ENCODE peak calls at places on chromosomes 13 and 19, in six cellular contexts. One of them, this sample, is unnamed.

GRCh38 chr13:50645092-50645491 is 198.4 kb downstream of the DLEU7 start:
- DNase-seq in fibroblast of the aortic adventitia: no peak
- DNase-seq in COLO829: no peak
- DNase-seq in T-helper 22 cell: no peak
- DNase-seq in tibial nerve: no peak
- DNase-seq in T-cell: no peak
- DNase-seq in this sample: no peak

GRCh38 chr13:95734124-95734523 is 57.2 kb downstream of the DNAJC3 start:
- DNase-seq in tibial nerve: no peak
- DNase-seq in T-helper 22 cell: no peak
- DNase-seq in COLO829: no peak
- DNase-seq in T-cell: no peak
- DNase-seq in fibroblast of the aortic adventitia: no peak
- DNase-seq in this sample: no peak

GRCh38 chr19:15191982-15192381 is 8.8 kb downstream of the NOTCH3 start:
- DNase-seq in T-helper 22 cell: no peak
- DNase-seq in COLO829: no peak
- DNase-seq in T-cell: no peak
- DNase-seq in tibial nerve: no peak
- DNase-seq in fibroblast of the aortic adventitia: no peak
- DNase-seq in this sample: no peak

GRCh38 chr13:83221813-83222241 is 660.4 kb downstream of the SLITRK1 start:
- DNase-seq in tibial nerve: no peak
- DNase-seq in T-cell: no peak
- DNase-seq in fibroblast of the aortic adventitia: peak; percentile 94
- DNase-seq in T-helper 22 cell: no peak
- DNase-seq in COLO829: peak; percentile 2
- DNase-seq in this sample: no peak

GRCh38 chr13:60696602-60697001 is 299.6 kb downstream of the TDRD3 start:
- DNase-seq in COLO829: peak; percentile 59
- DNase-seq in fibroblast of the aortic adventitia: no peak
- DNase-seq in T-cell: no peak
- DNase-seq in tibial nerve: no peak
- DNase-seq in T-helper 22 cell: no peak
- DNase-seq in this sample: peak; percentile 94

GRCh38 chr13:57557979-57558529 is 73.5 kb upstream of the PCDH17 start:
- DNase-seq in tibial nerve: no peak
- DNase-seq in T-helper 22 cell: no peak
- DNase-seq in COLO829: peak; percentile 19
- DNase-seq in fibroblast of the aortic adventitia: no peak
- DNase-seq in T-cell: no peak
- DNase-seq in this sample: peak; percentile 15

GRCh38 chr13:24288870-24289269 is 20.5 kb upstream of the C1QTNF9 start:
- DNase-seq in fibroblast of the aortic adventitia: no peak
- DNase-seq in COLO829: no peak
- DNase-seq in T-cell: no peak
- DNase-seq in T-helper 22 cell: no peak
- DNase-seq in tibial nerve: no peak
- DNase-seq in this sample: no peak

GRCh38 chr19:18475762-18476331 is 37.9 kb upstream of the ISYNA1 start:
- DNase-seq in T-cell: no peak
- DNase-seq in T-helper 22 cell: no peak
- DNase-seq in fibroblast of the aortic adventitia: no peak
- DNase-seq in tibial nerve: no peak
- DNase-seq in COLO829: no peak
- DNase-seq in this sample: no peak

GRCh38 chr19:32196690-32197420 is 148.6 kb upstream of the ZNF507 start:
- DNase-seq in tibial nerve: no peak
- DNase-seq in T-cell: no peak
- DNase-seq in T-helper 22 cell: no peak
- DNase-seq in COLO829: no peak
- DNase-seq in fibroblast of the aortic adventitia: no peak
- DNase-seq in this sample: no peak

GRCh38 chr13:51902776-51903175 is 41.0 kb downstream of the CCDC70 start:
- DNase-seq in T-helper 22 cell: no peak
- DNase-seq in COLO829: no peak
- DNase-seq in tibial nerve: no peak
- DNase-seq in fibroblast of the aortic adventitia: no peak
- DNase-seq in T-cell: no peak
- DNase-seq in this sample: no peak

GRCh38 chr19:37197768-37198167 is 12.6 kb downstream of the ZNF585B start:
- DNase-seq in T-helper 22 cell: no peak
- DNase-seq in T-cell: no peak
- DNase-seq in fibroblast of the aortic adventitia: no peak
- DNase-seq in COLO829: no peak
- DNase-seq in tibial nerve: no peak
- DNase-seq in this sample: no peak

GRCh38 chr13:51524846-51525566 is 59.3 kb upstream of the WDFY2 start:
- DNase-seq in COLO829: no peak
- DNase-seq in T-helper 22 cell: no peak
- DNase-seq in tibial nerve: no peak
- DNase-seq in fibroblast of the aortic adventitia: peak; percentile 78
- DNase-seq in T-cell: no peak
- DNase-seq in this sample: no peak

GRCh38 chr13:113862766-113863510 is 938 bp downstream of the GAS6 start:
- DNase-seq in tibial nerve: no peak
- DNase-seq in T-cell: no peak
- DNase-seq in T-helper 22 cell: no peak
- DNase-seq in fibroblast of the aortic adventitia: peak; percentile 41
- DNase-seq in COLO829: no peak
- DNase-seq in this sample: no peak

GRCh38 chr13:98507060-98507797 is 69.7 kb downstream of the STK24 start:
- DNase-seq in T-helper 22 cell: no peak
- DNase-seq in COLO829: no peak
- DNase-seq in fibroblast of the aortic adventitia: peak; percentile 87
- DNase-seq in tibial nerve: no peak
- DNase-seq in T-cell: no peak
- DNase-seq in this sample: peak; percentile 74

GRCh38 chr13:27967203-27967735 is 1.8 kb downstream of the CDX2 start:
- DNase-seq in COLO829: no peak
- DNase-seq in tibial nerve: no peak
- DNase-seq in fibroblast of the aortic adventitia: no peak
- DNase-seq in T-helper 22 cell: no peak
- DNase-seq in T-cell: no peak
- DNase-seq in this sample: no peak

GRCh38 chr13:21730186-21730880 is 59.5 kb downstream of the FGF9 start:
- DNase-seq in tibial nerve: no peak
- DNase-seq in T-helper 22 cell: no peak
- DNase-seq in COLO829: no peak
- DNase-seq in fibroblast of the aortic adventitia: no peak
- DNase-seq in T-cell: no peak
- DNase-seq in this sample: no peak

GRCh38 chr19:35975608-35976214 is 19.3 kb upstream of the SDHAF1 start:
- DNase-seq in T-helper 22 cell: no peak
- DNase-seq in T-cell: no peak
- DNase-seq in fibroblast of the aortic adventitia: peak; percentile 27
- DNase-seq in COLO829: no peak
- DNase-seq in tibial nerve: no peak
- DNase-seq in this sample: no peak

GRCh38 chr19:43913383-43913782 is 21.7 kb downstream of the ZNF45 start:
- DNase-seq in COLO829: no peak
- DNase-seq in fibroblast of the aortic adventitia: no peak
- DNase-seq in tibial nerve: no peak
- DNase-seq in T-helper 22 cell: no peak
- DNase-seq in T-cell: no peak
- DNase-seq in this sample: no peak

GRCh38 chr13:112887557-112887991 is 81.4 kb upstream of the MCF2L start:
- DNase-seq in tibial nerve: no peak
- DNase-seq in COLO829: no peak
- DNase-seq in fibroblast of the aortic adventitia: no peak
- DNase-seq in T-helper 22 cell: no peak
- DNase-seq in T-cell: no peak
- DNase-seq in this sample: no peak

GRCh38 chr13:99376924-99377323 is 69.7 kb upstream of the GPR183 start:
- DNase-seq in fibroblast of the aortic adventitia: no peak
- DNase-seq in tibial nerve: no peak
- DNase-seq in T-cell: no peak
- DNase-seq in COLO829: no peak
- DNase-seq in T-helper 22 cell: no peak
- DNase-seq in this sample: no peak

GRCh38 chr19:709196-709964 is 645 bp downstream of the PALM start:
- DNase-seq in COLO829: no peak
- DNase-seq in T-helper 22 cell: no peak
- DNase-seq in fibroblast of the aortic adventitia: no peak
- DNase-seq in T-cell: no peak
- DNase-seq in tibial nerve: no peak
- DNase-seq in this sample: no peak

GRCh38 chr13:108508263-108508662 is 121.1 kb upstream of the MYO16 start:
- DNase-seq in T-helper 22 cell: no peak
- DNase-seq in tibial nerve: no peak
- DNase-seq in COLO829: peak; percentile 43
- DNase-seq in T-cell: no peak
- DNase-seq in fibroblast of the aortic adventitia: peak; percentile 51
- DNase-seq in this sample: peak; percentile 28

GRCh38 chr13:39811696-39812095 is 156.2 kb downstream of the COG6 start:
- DNase-seq in T-helper 22 cell: no peak
- DNase-seq in T-cell: no peak
- DNase-seq in COLO829: no peak
- DNase-seq in tibial nerve: no peak
- DNase-seq in fibroblast of the aortic adventitia: no peak
- DNase-seq in this sample: no peak

GRCh38 chr13:49840667-49841066 is 48.2 kb upstream of the KPNA3 start:
- DNase-seq in T-cell: no peak
- DNase-seq in tibial nerve: no peak
- DNase-seq in T-helper 22 cell: no peak
- DNase-seq in fibroblast of the aortic adventitia: no peak
- DNase-seq in COLO829: no peak
- DNase-seq in this sample: no peak

GRCh38 chr13:99416411-99417121 is 84.7 kb upstream of the TM9SF2 start:
- DNase-seq in tibial nerve: no peak
- DNase-seq in fibroblast of the aortic adventitia: no peak
- DNase-seq in COLO829: no peak
- DNase-seq in T-helper 22 cell: no peak
- DNase-seq in T-cell: no peak
- DNase-seq in this sample: no peak

GRCh38 chr19:13492128-13492527 is 14.2 kb downstream of the CACNA1A start:
- DNase-seq in fibroblast of the aortic adventitia: peak; percentile 92
- DNase-seq in tibial nerve: no peak
- DNase-seq in COLO829: no peak
- DNase-seq in T-helper 22 cell: no peak
- DNase-seq in T-cell: no peak
- DNase-seq in this sample: no peak

GRCh38 chr19:47414469-47414868 is 4.9 kb downstream of the MEIS3 start:
- DNase-seq in tibial nerve: no peak
- DNase-seq in T-cell: no peak
- DNase-seq in COLO829: no peak
- DNase-seq in fibroblast of the aortic adventitia: no peak
- DNase-seq in T-helper 22 cell: no peak
- DNase-seq in this sample: no peak

GRCh38 chr13:110555601-110556223 is 5.8 kb downstream of the RAB20 start:
- DNase-seq in T-helper 22 cell: no peak
- DNase-seq in COLO829: no peak
- DNase-seq in fibroblast of the aortic adventitia: no peak
- DNase-seq in tibial nerve: no peak
- DNase-seq in T-cell: no peak
- DNase-seq in this sample: no peak

GRCh38 chr19:54420068-54420382 is 4.8 kb downstream of the TTYH1 start:
- DNase-seq in fibroblast of the aortic adventitia: no peak
- DNase-seq in T-cell: no peak
- DNase-seq in COLO829: no peak
- DNase-seq in T-helper 22 cell: no peak
- DNase-seq in tibial nerve: no peak
- DNase-seq in this sample: no peak

GRCh38 chr19:33233056-33233873 is 7.6 kb upstream of the SLC7A10 start:
- DNase-seq in COLO829: no peak
- DNase-seq in fibroblast of the aortic adventitia: no peak
- DNase-seq in T-cell: no peak
- DNase-seq in tibial nerve: no peak
- DNase-seq in T-helper 22 cell: no peak
- DNase-seq in this sample: no peak

GRCh38 chr19:10189631-10190425 is 4.9 kb downstream of the DNMT1 start:
- DNase-seq in COLO829: no peak
- DNase-seq in T-cell: no peak
- DNase-seq in fibroblast of the aortic adventitia: peak; percentile 11
- DNase-seq in tibial nerve: no peak
- DNase-seq in T-helper 22 cell: no peak
- DNase-seq in this sample: no peak

GRCh38 chr19:47885067-47885463 is 1.1 kb downstream of the SULT2A1 start:
- DNase-seq in T-helper 22 cell: no peak
- DNase-seq in tibial nerve: no peak
- DNase-seq in T-cell: no peak
- DNase-seq in COLO829: no peak
- DNase-seq in fibroblast of the aortic adventitia: no peak
- DNase-seq in this sample: no peak

This sample was measured in foreskin melanocyte.